ENCODE peak calls at places on chromosomes 16 and 17, in five cellular contexts. E, U, Q, O and V are unnamed samples. For H3K9me3, the result is how much of the 10 kb centered on the place peaks cover.

GRCh38 chr17:81200695-81201580 is 21.8 kb downstream of the CEP131 start:
- DNase-seq in E (no peak), U (no peak), Q (peak), O (no peak), V (no peak)

GRCh38 chr16:85954927-85955539 is 56.1 kb downstream of the IRF8 start:
- DNase-seq in E (no peak), U (no peak), Q (no peak), O (no peak), V (no peak)

GRCh38 chr17:32835291-32835761 is 41.6 kb downstream of the MYO1D start:
- DNase-seq in E (no peak), U (no peak), Q (no peak), O (no peak), V (no peak)

GRCh38 chr17:82120148-82120547 is 22.1 kb upstream of the FASN start:
- DNase-seq in E (no peak), U (no peak), Q (no peak), O (no peak), V (peak)

GRCh38 chr16:66521951-66522771 is 27.8 kb downstream of the TK2 start:
- DNase-seq in E (no peak), U (no peak), Q (peak), O (peak), V (peak)

GRCh38 chr17:82105882-82106696 is 8.1 kb upstream of the FASN start:
- DNase-seq in E (peak), U (peak), Q (peak), O (peak), V (peak)

GRCh38 chr16:88424536-88425230 is 28.4 kb upstream of the ZFPM1 start:
- DNase-seq in E (no peak), U (no peak), Q (no peak), O (no peak), V (no peak)

GRCh38 chr16:69017036-69017783 is 88.2 kb upstream of the HAS3 start:
- DNase-seq in E (no peak), U (no peak), Q (peak), O (no peak), V (no peak)

GRCh38 chr17:17757944-17758343 is 76.7 kb downstream of the RAI1 start:
- DNase-seq in E (no peak), U (no peak), Q (no peak), O (no peak), V (no peak)

GRCh38 chr17:19399750-19400450 is 11.1 kb upstream of the RNF112 start:
- DNase-seq in E (no peak), U (no peak), Q (no peak), O (no peak), V (no peak)

GRCh38 chr16:27759301-27759871 is 209.4 kb downstream of the KATNIP start:
- DNase-seq in E (no peak), U (no peak), Q (peak), O (no peak), V (no peak)

GRCh38 chr16:2663553-2664521 is 18.5 kb upstream of the KCTD5 start:
- DNase-seq in E (peak), U (no peak), Q (peak), O (no peak), V (no peak)

GRCh38 chr16:68539704-68540370 is 746 bp downstream of the ZFP90 start:
- DNase-seq in E (no peak), U (no peak), Q (peak), O (no peak), V (peak)

GRCh38 chr16:88390760-88391496 is 8.2 kb downstream of the ZNF469 start:
- DNase-seq in E (no peak), U (peak), Q (no peak), O (no peak), V (no peak)

GRCh38 chr16:56764835-56765234 is 34.9 kb downstream of the NUP93 start:
- DNase-seq in E (no peak), U (no peak), Q (no peak), O (no peak), V (no peak)

GRCh38 chr16:56246051-56246817 is 54.9 kb downstream of the GNAO1 start:
- DNase-seq in E (no peak), U (no peak), Q (no peak), O (no peak), V (no peak)

GRCh38 chr17:19756551-19756950 is 8.5 kb upstream of the ALDH3A1 start:
- DNase-seq in E (no peak), U (peak), Q (peak), O (no peak), V (no peak)

GRCh38 chr16:68273896-68274295 is 9.6 kb downstream of the SLC7A6 start:
- DNase-seq in E (no peak), U (no peak), Q (no peak), O (no peak), V (no peak)

GRCh38 chr16:86774931-86775330 is 196.6 kb downstream of the FOXL1 start:
- DNase-seq in E (no peak), U (peak), Q (no peak), O (no peak), V (no peak)

GRCh38 chr17:73359987-73360410 is 48.2 kb upstream of the CDC42EP4 start:
- DNase-seq in E (no peak), U (no peak), Q (no peak), O (peak), V (no peak)

GRCh38 chr16:30774367-30775130 is 12.4 kb downstream of the RNF40 start:
- DNase-seq in E (no peak), U (no peak), Q (no peak), O (no peak), V (no peak)

GRCh38 chr17:51510940-51511339 is 250.6 kb downstream of the UTP18 start:
- DNase-seq in E (no peak), U (no peak), Q (no peak), O (no peak), V (no peak)

GRCh38 chr16:10335681-10336080 is 50.2 kb upstream of the ATF7IP2 start:
- DNase-seq in E (no peak), U (no peak), Q (no peak), O (no peak), V (no peak)

GRCh38 chr16:88533945-88534641 is 36.1 kb upstream of the ZC3H18 start:
- DNase-seq in E (peak), U (peak), Q (peak), O (peak), V (peak)

GRCh38 chr17:8857919-8858318 is 9.6 kb downstream of the PIK3R6 start:
- DNase-seq in E (no peak), U (no peak), Q (peak), O (no peak), V (peak)

GRCh38 chr17:11880714-11881113 is 116.6 kb downstream of the ZNF18 start:
- DNase-seq in E (no peak), U (no peak), Q (peak), O (no peak), V (no peak)

GRCh38 chr16:58219432-58219831 is 21.5 kb upstream of the CSNK2A2 start:
- DNase-seq in E (no peak), U (no peak), Q (no peak), O (no peak), V (no peak)

GRCh38 chr17:57872536-57872935 is 22.7 kb upstream of the MRPS23 start:
- DNase-seq in E (no peak), U (no peak), Q (no peak), O (no peak), V (no peak)

GRCh38 chr16:24098896-24099295 is 157.2 kb upstream of the CACNG3 start:
- DNase-seq in E (no peak), U (no peak), Q (no peak), O (no peak), V (no peak)

GRCh38 chr16:457732-458400 is 32.4 kb downstream of the RAB11FIP3 start:
- DNase-seq in E (no peak), U (no peak), Q (peak), O (no peak), V (no peak)

GRCh38 chr16:10322723-10323527 is 62.9 kb upstream of the ATF7IP2 start:
- DNase-seq in E (no peak), U (no peak), Q (no peak), O (no peak), V (no peak)

GRCh38 chr16:6375471-6376075 is 957.1 kb upstream of the RBFOX1 start:
- DNase-seq in E (no peak), U (no peak), Q (no peak), O (no peak), V (no peak)

GRCh38 chr16:84826558-84826941 is 6.8 kb downstream of the CRISPLD2 start:
- DNase-seq in E (peak), U (peak), Q (peak), O (no peak), V (no peak)

GRCh38 chr16:84825896-84826557 is 6.2 kb downstream of the CRISPLD2 start:
- DNase-seq in E (no peak), U (no peak), Q (no peak), O (no peak), V (no peak)

GRCh38 chr16:84827897-84828296 is 8.1 kb downstream of the CRISPLD2 start:
- DNase-seq in E (no peak), U (no peak), Q (no peak), O (no peak), V (no peak)

GRCh38 chr16:84828322-84828721 is 8.5 kb downstream of the CRISPLD2 start:
- DNase-seq in E (peak), U (no peak), Q (no peak), O (no peak), V (no peak)

DNA sequence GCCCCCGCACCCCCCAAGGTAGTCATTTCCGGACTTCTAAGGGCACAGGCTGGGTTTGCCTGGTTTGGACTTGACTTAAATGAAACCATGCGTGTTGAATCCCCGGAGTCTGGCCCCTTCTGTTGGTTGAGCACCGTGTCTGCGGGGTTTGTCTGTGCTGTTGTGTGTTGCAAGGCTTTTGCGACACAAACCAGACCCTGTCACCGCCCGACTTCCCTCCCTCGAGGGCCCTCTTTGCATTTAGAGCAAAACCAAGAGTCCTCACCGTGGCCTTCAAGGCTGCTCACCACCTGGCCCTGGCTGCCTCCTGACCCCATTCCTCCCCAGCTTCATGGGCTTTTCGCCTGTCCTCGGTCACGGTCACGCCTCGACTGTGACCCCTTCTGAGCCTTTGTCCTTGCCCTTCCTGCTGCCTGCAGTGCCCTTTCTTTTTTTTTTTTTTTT is 7.4 kb downstream of the CRISPLD2 start:
- DNase-seq in E (peak), U (no peak), Q (peak), O (no peak), V (no peak)
- H3K27ac ChIP-seq in E (peak), U (no peak), Q (peak), O (peak), V (no peak)

GRCh38 chr16:35574011-35574410 is 2114.6 kb downstream of the TP53TG3F start:
- DNase-seq in E (no peak), U (no peak), Q (no peak), O (no peak), V (no peak)
- H3K9me3 ChIP-seq in E (under half), U (under half), Q (under half), O (under half), V (under half)

DNA sequence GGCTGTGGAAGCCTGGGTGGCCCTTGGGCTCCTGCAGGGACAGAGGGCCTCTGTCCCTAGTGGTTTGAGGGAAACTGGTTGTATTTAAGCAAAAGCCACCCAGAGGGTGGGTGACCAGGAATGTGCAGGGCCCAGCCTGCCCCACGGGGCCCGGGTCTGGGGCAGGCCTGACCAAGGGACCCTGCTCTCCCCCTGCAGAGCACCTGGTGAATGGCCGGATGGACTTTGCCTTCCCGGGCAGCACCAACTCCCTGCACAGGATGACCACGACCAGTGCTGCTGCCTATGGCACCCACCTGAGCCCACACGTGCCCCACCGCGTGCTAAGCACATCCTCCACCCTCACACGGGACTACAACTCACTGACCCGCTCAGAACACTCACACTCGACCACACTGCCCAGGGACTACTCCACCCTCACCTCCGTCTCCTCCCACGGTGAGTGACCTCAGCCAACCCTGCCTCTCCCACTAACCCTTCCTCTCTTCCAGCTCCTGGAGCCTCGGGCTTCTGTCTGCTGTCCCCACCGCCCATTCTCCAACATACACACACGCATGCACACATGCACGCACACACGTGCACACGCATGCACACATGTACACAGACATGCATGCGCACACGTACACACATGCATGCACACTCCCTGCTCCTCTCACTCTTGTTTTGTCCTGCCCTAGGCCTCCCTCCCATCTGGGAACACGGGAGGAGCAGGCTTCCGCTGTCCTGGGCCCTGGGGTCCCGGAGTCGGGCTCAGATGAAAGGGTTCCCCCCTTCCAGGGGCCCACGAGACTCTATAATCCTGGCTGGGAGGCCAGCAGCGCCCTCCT is 10.4 kb downstream of the GALK1 start:
- DNase-seq in E (no peak), U (peak), Q (no peak), O (no peak), V (no peak)
- H3K27ac ChIP-seq in E (peak), U (no peak), Q (no peak), O (no peak), V (peak)

DNA sequence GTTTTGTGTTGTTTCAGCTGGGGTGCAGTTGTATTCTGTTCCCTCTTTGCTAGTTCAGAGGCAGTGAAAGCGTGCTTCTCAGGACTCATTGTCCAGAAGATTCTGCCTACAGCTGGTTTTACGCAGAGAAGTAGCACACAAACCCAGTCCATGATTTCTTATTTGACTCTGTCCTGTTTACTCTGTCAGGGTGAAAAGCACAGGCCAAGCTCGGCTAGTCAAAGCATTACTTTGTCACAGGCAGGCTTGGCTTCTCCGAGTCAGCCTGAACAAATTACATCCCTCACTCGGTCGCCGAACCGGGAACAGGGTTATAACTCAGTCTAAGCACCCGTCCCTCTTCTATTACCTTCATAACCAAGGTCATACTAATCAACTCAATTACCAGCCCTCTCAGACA is 435.0 kb downstream of the MAF start:
- DNase-seq in E (no peak), U (no peak), Q (no peak), O (no peak), V (no peak)
- H3K9me3 ChIP-seq in E (under half), U (under half), Q (under half), O (under half), V (under half)